ENCODE peak calls at places on chromosomes 11 and 22, in ten cellular contexts. Y is NT2/D1; M is GM23338; E is nephron progenitor cell; W is stimulated activated CD4-positive, alpha-beta T cell treated with anti-CD3 and anti-CD28 coated beads, Interleukin-1b, Interleukin-23, amount 100 ng/mL, for 24 hours; F is AML-193; B is ELR; H is NCI-H1105 treated with DMSO at 0.1 percent for 48 hours; N is foreskin fibroblast; U is stimulated activated CD8-positive, alpha-beta memory T cell treated with anti-CD3 and anti-CD28 coated beads, Interleukin-15, amount 100 ng/mL, for 4 hours. R is an unnamed sample.

GRCh38 chr11:68213135-68213515 is at the start of gene KMT5B:
- DNase-seq in Y (peak), W (peak), F (no peak), B (peak), E (peak), N (peak), H (peak), U (no peak), M (peak), R (no peak)

GRCh38 chr11:17161515-17161914 is 46.3 kb downstream of the PIK3C2A start:
- DNase-seq in E (no peak), N (no peak), U (no peak), B (no peak), H (no peak), Y (no peak), M (no peak), F (peak), W (no peak), R (no peak)

GRCh38 chr11:35487532-35488078 is 37.8 kb downstream of the PAMR1 start:
- DNase-seq in U (no peak), N (peak), Y (peak), F (no peak), B (peak), H (peak), W (no peak), M (peak), E (peak), R (no peak)

GRCh38 chr11:77196961-77197360 is 68.9 kb downstream of the MYO7A start:
- DNase-seq in E (no peak), F (no peak), W (no peak), B (no peak), N (no peak), M (no peak), H (no peak), U (no peak), Y (no peak), R (no peak)

GRCh38 chr11:69377029-69377952 is 83.3 kb downstream of the MYEOV start:
- DNase-seq in W (no peak), U (no peak), H (peak), N (no peak), B (no peak), F (no peak), M (no peak), Y (no peak), E (no peak), R (no peak)

GRCh38 chr22:38204784-38205183 is 3.0 kb downstream of the MAFF start:
- DNase-seq in H (no peak), B (peak), N (no peak), Y (no peak), W (no peak), U (no peak), F (no peak), M (no peak), E (no peak), R (no peak)

GRCh38 chr11:69253028-69253427 is 40.9 kb upstream of the MYEOV start:
- DNase-seq in Y (no peak), M (no peak), F (no peak), B (peak), E (no peak), H (no peak), N (peak), U (no peak), W (no peak), R (no peak)

GRCh38 chr11:34356130-34356529 is 1.7 kb downstream of the ABTB2 start:
- DNase-seq in U (no peak), N (no peak), F (no peak), E (no peak), M (peak), H (no peak), B (peak), Y (no peak), W (no peak), R (no peak)

GRCh38 chr22:19466126-19466716 is 12.8 kb downstream of the UFD1 start:
- DNase-seq in F (no peak), M (no peak), H (no peak), W (no peak), N (no peak), Y (no peak), U (no peak), E (no peak), B (no peak), R (no peak)

GRCh38 chr22:26172389-26172990 is 3.2 kb downstream of the SEZ6L start:
- DNase-seq in U (no peak), H (peak), E (peak), M (peak), N (peak), F (peak), B (peak), Y (no peak), W (no peak), R (no peak)

GRCh38 chr11:112050721-112051120 is 23.1 kb downstream of the PIH1D2 start:
- DNase-seq in M (no peak), E (no peak), U (no peak), H (no peak), B (no peak), W (no peak), Y (no peak), F (no peak), N (no peak), R (no peak)

GRCh38 chr22:38201718-38202436 is at the start of gene MAFF:
- DNase-seq in W (peak), M (peak), U (peak), B (peak), N (peak), E (peak), F (peak), Y (peak), H (peak), R (peak)

GRCh38 chr22:41280065-41280464 is 5.9 kb downstream of the RANGAP1 start:
- DNase-seq in M (no peak), H (peak), W (no peak), N (no peak), B (no peak), Y (no peak), E (no peak), F (no peak), U (no peak), R (no peak)

GRCh38 chr11:65126624-65127274 is 4.6 kb downstream of the MRPL49 start:
- DNase-seq in Y (no peak), B (no peak), W (no peak), U (no peak), H (no peak), F (no peak), E (no peak), N (no peak), M (no peak), R (no peak)

GRCh38 chr11:120666121-120666639 is 154.6 kb downstream of the GRIK4 start:
- DNase-seq in W (no peak), F (no peak), Y (no peak), N (no peak), E (no peak), B (no peak), U (no peak), H (no peak), M (peak), R (no peak)

GRCh38 chr11:10122337-10123197 is 171.5 kb downstream of the SBF2 start:
- DNase-seq in F (peak), W (no peak), B (peak), Y (no peak), N (no peak), H (no peak), E (no peak), M (peak), U (no peak), R (no peak)

GRCh38 chr11:9462172-9462799 is 1.5 kb downstream of the ZNF143 start:
- DNase-seq in W (no peak), N (no peak), E (no peak), U (no peak), Y (no peak), B (no peak), M (peak), F (no peak), H (no peak), R (no peak)